ENCODE peak calls at places on chromosome 20, in five cellular contexts. X is adrenal gland, O is lower lobe of right lung, Y is AG04450, V is kidney. Q is an unnamed sample.
A peak's percentile ranks its signal among the peaks of the same experiment; 100 is the strongest.

GRCh38 chr20:35558981-35559693 is 17.3 kb downstream of the ERGIC3 start:
- DNase-seq in V (no peak), Y (no peak), X (no peak), O (no peak), Q (peak; percentile 78)

GRCh38 chr20:2137552-2138201 is 36.0 kb downstream of the STK35 start:
- DNase-seq in X (peak; percentile 93), O (no peak), V (no peak), Y (peak; percentile 37), Q (no peak)

GRCh38 chr20:40754372-40754943 is 65.4 kb upstream of the MAFB start:
- DNase-seq in Y (no peak), X (peak; percentile 72), V (peak; percentile 74), O (no peak), Q (peak; percentile 73)

GRCh38 chr20:4476903-4477302 is 244.8 kb upstream of the PRND start:
- DNase-seq in Y (no peak), O (no peak), X (no peak), V (no peak), Q (no peak)

GRCh38 chr20:42603655-42604054 is 586.1 kb downstream of the PTPRT start:
- DNase-seq in Y (no peak), X (no peak), V (no peak), O (no peak), Q (no peak)

GRCh38 chr20:49174183-49174582 is 14.0 kb downstream of the STAU1 start:
- DNase-seq in Y (no peak), V (no peak), X (no peak), O (no peak), Q (no peak)

GRCh38 chr20:32820698-32821378 is 1.1 kb downstream of the MAPRE1 start:
- DNase-seq in X (no peak), Y (no peak), O (no peak), V (no peak), Q (no peak)

GRCh38 chr20:33732166-33732970 is 572 bp downstream of the ZNF341 start:
- DNase-seq in Y (no peak), V (peak; percentile 97), O (peak; percentile 93), X (peak; percentile 91), Q (peak; percentile 94)

GRCh38 chr20:38115205-38115604 is 49.9 kb downstream of the TGM2 start:
- DNase-seq in O (no peak), V (no peak), X (peak; percentile 47), Y (no peak), Q (no peak)

GRCh38 chr20:58008413-58008812 is 220.0 kb downstream of the ANKRD60 start:
- DNase-seq in V (no peak), O (peak; percentile 25), X (no peak), Y (no peak), Q (peak; percentile 65)

GRCh38 chr20:33490934-33491656 is 1.2 kb downstream of the CBFA2T2 start:
- DNase-seq in Y (no peak), X (no peak), O (no peak), V (no peak), Q (no peak)

GRCh38 chr20:51563597-51564332 is 21.2 kb upstream of the NFATC2 start:
- DNase-seq in V (peak; percentile 82), O (peak; percentile 51), X (peak; percentile 83), Y (peak; percentile 51), Q (no peak)

GRCh38 chr20:25310268-25310920 is 62.5 kb downstream of the PYGB start:
- DNase-seq in V (peak; percentile 84), X (peak; percentile 89), O (peak; percentile 58), Y (peak; percentile 82), Q (peak; percentile 63)

GRCh38 chr20:56187791-56188190 is 60.7 kb upstream of the MC3R start:
- DNase-seq in X (no peak), Y (no peak), V (no peak), O (no peak), Q (no peak)

GRCh38 chr20:20690676-20691476 is 21.6 kb downstream of the RALGAPA2 start:
- DNase-seq in V (no peak), Y (no peak), O (no peak), X (no peak), Q (no peak)

GRCh38 chr20:49558826-49559225 is 9.1 kb downstream of the PTGIS start:
- DNase-seq in O (no peak), V (no peak), Y (no peak), X (no peak), Q (peak; percentile 47)

GRCh38 chr20:45095753-45096371 is 5.1 kb downstream of the KCNS1 start:
- DNase-seq in Y (no peak), V (no peak), O (no peak), X (peak; percentile 79), Q (no peak)

GRCh38 chr20:17849901-17850673 is 118.5 kb downstream of the SNX5 start:
- DNase-seq in X (peak; percentile 79), V (no peak), O (peak; percentile 53), Y (peak; percentile 89), Q (peak; percentile 89)

GRCh38 chr20:3808141-3808479 is 12.0 kb downstream of the CDC25B start:
- DNase-seq in Y (peak; percentile 92), V (peak; percentile 93), O (peak; percentile 85), X (peak; percentile 92), Q (peak; percentile 94)

GRCh38 chr20:51930775-51931174 is 128.5 kb upstream of the SALL4 start:
- DNase-seq in O (no peak), V (no peak), X (no peak), Y (peak; percentile 11), Q (no peak)

GRCh38 chr20:16803965-16804792 is 56.0 kb downstream of the OTOR start:
- DNase-seq in O (peak; percentile 62), V (no peak), X (peak; percentile 87), Y (no peak), Q (no peak)

GRCh38 chr20:34566978-34567884 is 8.7 kb downstream of the MAP1LC3A start:
- DNase-seq in O (peak; percentile 70), X (no peak), V (peak; percentile 32), Y (no peak), Q (peak; percentile 49)

DNA sequence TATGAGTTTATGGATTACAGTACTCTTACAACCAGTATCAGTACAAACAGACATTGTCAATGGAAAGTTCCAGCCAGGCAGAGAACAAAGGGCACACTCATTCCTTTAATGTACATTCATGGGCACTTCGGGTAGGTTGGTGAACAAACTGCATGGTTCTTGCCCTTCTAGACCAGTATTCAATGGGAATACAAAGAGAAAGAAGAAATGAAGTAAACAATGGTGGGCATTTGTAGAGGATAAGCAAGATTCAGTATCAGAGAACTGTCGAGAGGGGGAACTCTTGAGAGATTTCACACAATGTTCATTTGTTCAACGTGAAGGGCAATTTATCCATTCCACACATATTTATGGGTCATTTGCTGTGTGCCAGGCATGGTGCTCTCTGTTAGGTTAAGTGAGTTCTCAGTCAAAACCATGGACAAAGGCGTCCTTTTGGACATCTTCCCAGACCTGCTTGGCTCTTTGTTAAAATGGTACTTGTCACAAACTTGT is 714.8 kb downstream of the DHX35 start:
- DNase-seq in Y (no peak), X (no peak), V (no peak), O (no peak), Q (no peak)
- TF ChIP-seq CTCF in Y (peak; percentile 51), X (peak; percentile 28), V (no peak), O (peak; percentile 19), Q (peak; percentile 57)

DNA sequence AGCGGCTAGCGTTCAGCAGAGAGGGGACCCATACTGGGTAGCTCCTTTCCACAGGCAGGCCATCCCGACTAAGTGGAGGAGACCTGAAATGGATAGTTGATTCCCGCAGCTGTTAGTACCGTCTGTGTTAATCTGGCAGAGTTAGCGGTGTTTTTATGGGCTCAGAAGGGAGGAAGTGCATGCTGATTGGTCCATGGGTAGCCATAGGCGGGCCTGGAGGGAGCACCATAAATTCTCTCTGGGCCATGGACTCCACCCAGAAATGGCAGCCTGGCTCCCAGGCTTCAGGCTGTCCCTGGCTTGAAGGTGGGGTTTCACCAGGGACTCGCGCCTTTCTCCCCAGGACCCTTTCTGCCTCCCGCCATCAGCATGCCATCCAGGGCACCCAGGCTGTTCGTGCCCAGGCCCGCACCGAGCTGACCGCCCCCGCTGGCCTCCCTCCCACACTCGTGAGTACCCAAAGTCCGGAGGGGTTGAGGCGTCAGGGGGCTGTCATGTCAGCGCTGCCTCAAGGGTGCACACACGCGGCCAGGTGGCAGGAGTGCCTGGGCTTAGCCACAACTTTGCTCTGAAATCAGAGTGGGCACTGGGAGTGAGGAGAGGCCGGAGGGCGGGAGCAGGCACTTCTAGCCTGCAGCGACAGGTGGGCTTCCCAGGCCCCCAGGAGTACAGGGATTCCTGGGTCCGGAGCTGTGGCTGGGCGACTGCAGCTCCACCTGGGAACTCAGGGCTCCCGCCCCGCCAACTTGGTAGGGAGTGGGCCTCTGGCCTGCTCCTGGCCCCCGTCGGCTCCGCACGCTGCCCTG is 694.3 kb upstream of the FLRT3 start:
- DNase-seq in V (peak; percentile 70), X (no peak), O (no peak), Y (no peak), Q (no peak)
- H3K9me3 ChIP-seq in V (no peaks in the 10 kb centered on the region), X (no peaks in the 10 kb centered on the region), O (peaks cover 8% of the 10 kb centered on the region), Y (peaks cover 16% of the 10 kb centered on the region), Q (no peaks in the 10 kb centered on the region)

DNA sequence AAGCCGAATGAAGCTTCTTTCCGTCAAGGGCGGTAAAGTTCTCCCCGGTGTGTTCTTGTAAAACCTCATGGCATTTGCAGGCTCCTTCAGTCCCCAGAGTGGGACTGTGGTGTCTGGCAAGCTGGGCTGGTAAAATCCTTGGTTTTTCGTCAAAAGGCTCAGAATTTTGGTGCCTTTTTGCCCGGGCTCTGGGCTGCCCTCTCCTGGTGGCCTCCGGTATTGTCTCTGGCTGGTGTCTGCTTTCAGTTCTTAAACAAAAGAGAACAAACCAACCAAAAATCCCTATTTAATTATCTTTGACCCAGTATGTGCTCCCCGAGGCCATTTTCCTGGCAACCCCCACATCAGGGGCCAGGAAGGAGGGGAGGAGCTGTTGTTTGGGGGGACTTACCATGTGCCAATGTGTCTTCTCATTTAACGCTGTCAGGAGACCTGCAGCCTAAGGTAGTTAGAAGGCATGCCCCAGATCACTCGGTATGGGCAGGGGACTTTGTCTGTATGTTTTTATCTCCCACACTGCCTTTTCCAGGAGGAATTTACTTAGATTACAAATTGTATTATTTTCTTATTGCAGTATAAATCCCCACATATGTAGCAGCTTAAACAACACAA is 11.1 kb downstream of the CDH4 start:
- DNase-seq in O (no peak), V (no peak), X (peak; percentile 53), Y (no peak), Q (no peak)
- TF ChIP-seq CTCF in O (peak; percentile 68), V (no peak), X (peak; percentile 57), Y (peak; percentile 95), Q (peak; percentile 99)

GRCh38 chr20:59667981-59668515 is 63.7 kb downstream of the PHACTR3 start:
- DNase-seq in Y (no peak), O (no peak), V (no peak), X (no peak), Q (peak; percentile 51)
- H3K9me3 ChIP-seq in Y (peaks cover 27% of the 10 kb centered on the region), O (no peaks in the 10 kb centered on the region), V (no peaks in the 10 kb centered on the region), X (no peaks in the 10 kb centered on the region), Q (no peaks in the 10 kb centered on the region)

GRCh38 chr20:9220874-9221547 is 152.1 kb downstream of the PLCB4 start:
- DNase-seq in V (peak; percentile 67), X (no peak), Y (peak; percentile 33), O (no peak), Q (no peak)

GRCh38 chr20:9214676-9215075 is 145.8 kb downstream of the PLCB4 start:
- DNase-seq in V (no peak), O (no peak), Y (peak; percentile 84), X (no peak), Q (no peak)

GRCh38 chr20:9218412-9219001 is 149.6 kb downstream of the PLCB4 start:
- DNase-seq in V (peak; percentile 65), Y (no peak), O (no peak), X (no peak), Q (no peak)

GRCh38 chr20:9211016-9211760 is 142.3 kb downstream of the PLCB4 start:
- DNase-seq in O (no peak), Y (no peak), X (no peak), V (no peak), Q (no peak)

DNA sequence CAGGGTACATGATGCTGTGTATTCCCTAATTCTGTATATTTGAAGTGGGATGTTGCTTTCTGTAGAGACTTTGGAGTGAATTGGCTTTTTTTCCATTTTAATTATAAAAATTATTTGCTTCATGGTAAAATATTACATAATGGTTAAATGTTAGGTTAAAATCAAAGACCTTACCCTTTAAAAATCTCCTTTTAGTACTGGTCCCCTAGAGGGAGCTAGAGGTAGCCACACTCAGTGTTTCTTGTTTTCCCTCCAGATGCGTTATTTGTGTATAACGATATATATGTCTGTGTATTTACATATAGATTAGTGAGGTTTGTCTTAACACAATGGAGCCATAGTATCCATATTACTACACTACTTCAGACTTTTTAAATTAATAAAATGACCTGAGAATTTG is 146.7 kb downstream of the PLCB4 start:
- DNase-seq in X (no peak), V (no peak), O (no peak), Y (no peak), Q (no peak)
- TF ChIP-seq CTCF in X (no peak), V (peak; percentile 15), O (peak; percentile 11), Y (peak; percentile 31), Q (peak; percentile 63)

Q was measured in RWPE2.